ENCODE peak calls at places on chromosomes 16 and 17, in six cellular contexts. B is CD8-positive, alpha-beta T cell; H is mesenchymal stem cell; K is neural progenitor cell; I is AG10803; Y is fibroblast of the aortic adventitia. G is an unnamed sample.

GRCh38 chr17:57908278-57908677 is 46.9 kb downstream of the CUEDC1 start:
- DNase-seq in B (no peak), H (no peak), K (no peak), I (no peak), Y (no peak), G (no peak)

GRCh38 chr17:57257911-57258885 is 1.9 kb downstream of the MSI2 start:
- DNase-seq in B (no peak), H (peak), K (peak), I (no peak), Y (peak), G (peak)

GRCh38 chr16:49093939-49094338 is 187.7 kb downstream of the CBLN1 start:
- DNase-seq in B (no peak), H (no peak), K (peak), I (no peak), Y (no peak), G (no peak)

GRCh38 chr17:32007463-32008298 is 498 bp downstream of the LRRC37B start:
- DNase-seq in B (peak), H (peak), K (peak), I (no peak), Y (peak), G (peak)

GRCh38 chr16:27085182-27085581 is 18.5 kb downstream of the C16orf82 start:
- DNase-seq in B (no peak), H (no peak), K (peak), I (no peak), Y (no peak), G (no peak)

GRCh38 chr17:42585353-42585752 is 7.8 kb upstream of the PSMC3IP start:
- DNase-seq in B (no peak), H (peak), K (no peak), I (peak), Y (no peak), G (peak)

GRCh38 chr16:29972992-29973383 is 680 bp upstream of the TAOK2 start:
- DNase-seq in B (no peak), H (no peak), K (no peak), I (no peak), Y (no peak), G (no peak)

GRCh38 chr17:80374732-80375118 is 40.2 kb upstream of the ENDOV start:
- DNase-seq in B (no peak), H (no peak), K (no peak), I (no peak), Y (no peak), G (no peak)

GRCh38 chr17:42111901-42112551 is 488 bp downstream of the DHX58 start:
- DNase-seq in B (no peak), H (peak), K (no peak), I (peak), Y (peak), G (peak)

GRCh38 chr16:35198223-35199199 is 1739.1 kb downstream of the TP53TG3F start:
- DNase-seq in B (no peak), H (no peak), K (no peak), I (no peak), Y (no peak), G (no peak)

GRCh38 chr17:72151565-72152391 is 31.0 kb downstream of the SOX9 start:
- DNase-seq in B (no peak), H (peak), K (peak), I (peak), Y (peak), G (peak)

GRCh38 chr17:79834575-79835469 is 4.4 kb downstream of the CBX4 start:
- DNase-seq in B (no peak), H (no peak), K (peak), I (no peak), Y (no peak), G (no peak)

GRCh38 chr17:2982854-2983636 is 80.4 kb downstream of the OR1D5 start:
- DNase-seq in B (no peak), H (peak), K (no peak), I (peak), Y (peak), G (peak)

GRCh38 chr16:14101415-14101814 is 30.3 kb downstream of the MRTFB start:
- DNase-seq in B (no peak), H (no peak), K (no peak), I (no peak), Y (no peak), G (no peak)

GRCh38 chr16:22014271-22014873 is 6.5 kb downstream of the MOSMO start:
- DNase-seq in B (no peak), H (no peak), K (no peak), I (no peak), Y (no peak), G (no peak)

GRCh38 chr17:2904135-2904534 is 107.9 kb downstream of the RAP1GAP2 start:
- DNase-seq in B (no peak), H (no peak), K (peak), I (peak), Y (no peak), G (no peak)

GRCh38 chr16:55138298-55138697 is 185.7 kb upstream of the IRX6 start:
- DNase-seq in B (no peak), H (no peak), K (no peak), I (no peak), Y (no peak), G (no peak)

GRCh38 chr17:3870871-3871306 is 22.0 kb downstream of the CAMKK1 start:
- DNase-seq in B (no peak), H (no peak), K (no peak), I (no peak), Y (peak), G (no peak)

GRCh38 chr16:30180741-30181140 is 2.7 kb upstream of the CORO1A start:
- DNase-seq in B (no peak), H (no peak), K (no peak), I (no peak), Y (no peak), G (no peak)

GRCh38 chr17:54899721-54900456 is 763 bp upstream of the TOM1L1 start:
- DNase-seq in B (no peak), H (no peak), K (peak), I (no peak), Y (no peak), G (no peak)

GRCh38 chr16:84724619-84725307 is 25.0 kb downstream of the USP10 start:
- DNase-seq in B (no peak), H (no peak), K (no peak), I (peak), Y (peak), G (no peak)

GRCh38 chr17:12231027-12231682 is 210.5 kb downstream of the MAP2K4 start:
- DNase-seq in B (no peak), H (peak), K (no peak), I (peak), Y (peak), G (peak)

GRCh38 chr17:79211061-79211770 is 136.6 kb downstream of the ENGASE start:
- DNase-seq in B (no peak), H (no peak), K (no peak), I (no peak), Y (no peak), G (no peak)

GRCh38 chr16:67447508-67448076 is 16.7 kb downstream of the HSD11B2 start:
- DNase-seq in B (peak), H (peak), K (no peak), I (peak), Y (peak), G (peak)

GRCh38 chr17:76736349-76737081 is 616 bp downstream of the SRSF2 start:
- DNase-seq in B (peak), H (peak), K (peak), I (peak), Y (peak), G (peak)

GRCh38 chr17:80790981-80791742 is 200.5 kb upstream of the CHMP6 start:
- DNase-seq in B (no peak), H (peak), K (no peak), I (no peak), Y (no peak), G (peak)

GRCh38 chr16:61879-62281 is 8.3 kb downstream of the SNRNP25 start:
- DNase-seq in B (no peak), H (no peak), K (no peak), I (no peak), Y (no peak), G (no peak)

GRCh38 chr16:28915181-28915580 is 9.9 kb downstream of the RABEP2 start:
- DNase-seq in B (no peak), H (peak), K (no peak), I (peak), Y (peak), G (peak)

GRCh38 chr16:86833136-86833535 is 254.8 kb downstream of the FOXL1 start:
- DNase-seq in B (no peak), H (peak), K (no peak), I (no peak), Y (peak), G (no peak)

GRCh38 chr16:52577130-52577706 is 30.3 kb upstream of the TOX3 start:
- DNase-seq in B (no peak), H (no peak), K (no peak), I (no peak), Y (no peak), G (no peak)

GRCh38 chr17:80872999-80873951 is 118.4 kb upstream of the CHMP6 start:
- DNase-seq in B (no peak), H (peak), K (peak), I (no peak), Y (no peak), G (peak)

GRCh38 chr16:84959784-84960417 is 51.4 kb downstream of the ZDHHC7 start:
- DNase-seq in B (no peak), H (no peak), K (no peak), I (no peak), Y (no peak), G (no peak)

GRCh38 chr17:32590974-32591373 is 104.2 kb downstream of the CDK5R1 start:
- DNase-seq in B (no peak), H (no peak), K (no peak), I (no peak), Y (no peak), G (no peak)

GRCh38 chr17:49260011-49260921 is 29.7 kb upstream of the PHOSPHO1 start:
- DNase-seq in B (no peak), H (peak), K (peak), I (peak), Y (peak), G (peak)

GRCh38 chr17:80107231-80108021 is 6.0 kb downstream of the GAA start:
- DNase-seq in B (no peak), H (no peak), K (no peak), I (no peak), Y (no peak), G (no peak)

GRCh38 chr17:45405250-45406086 is 27.2 kb downstream of the ARHGAP27 start:
- DNase-seq in B (no peak), H (peak), K (peak), I (no peak), Y (no peak), G (no peak)

GRCh38 chr17:7383742-7384488 is 3.0 kb downstream of the TNK1 start:
- DNase-seq in B (peak), H (peak), K (peak), I (no peak), Y (no peak), G (peak)

GRCh38 chr17:43823350-43824084 is 9.4 kb downstream of the MPP3 start:
- DNase-seq in B (no peak), H (no peak), K (no peak), I (no peak), Y (no peak), G (no peak)

GRCh38 chr16:88319116-88319965 is 63.4 kb upstream of the ZNF469 start:
- DNase-seq in B (no peak), H (no peak), K (no peak), I (no peak), Y (no peak), G (no peak)

GRCh38 chr16:117381-118365 is 20.8 kb downstream of the NPRL3 start:
- DNase-seq in B (peak), H (peak), K (peak), I (peak), Y (peak), G (peak)

GRCh38 chr17:35809855-35810461 is 674 bp downstream of the TAF15 start:
- DNase-seq in B (no peak), H (no peak), K (no peak), I (peak), Y (peak), G (no peak)

GRCh38 chr17:35807371-35808144 is 1.7 kb upstream of the TAF15 start:
- DNase-seq in B (no peak), H (peak), K (no peak), I (peak), Y (peak), G (peak)

GRCh38 chr17:35811759-35812158 is 2.5 kb downstream of the TAF15 start:
- DNase-seq in B (no peak), H (no peak), K (no peak), I (no peak), Y (no peak), G (no peak)

GRCh38 chr17:35808962-35809854 is at the start of gene TAF15:
- DNase-seq in B (peak), H (peak), K (peak), I (peak), Y (peak), G (peak)

GRCh38 chr17:35808240-35808961 is 883 bp upstream of the TAF15 start:
- DNase-seq in B (no peak), H (no peak), K (no peak), I (no peak), Y (no peak), G (no peak)
- H3K4me3 ChIP-seq in B (peak), H (no peak), K (peak), I (peak), Y (peak), G (peak)

DNA sequence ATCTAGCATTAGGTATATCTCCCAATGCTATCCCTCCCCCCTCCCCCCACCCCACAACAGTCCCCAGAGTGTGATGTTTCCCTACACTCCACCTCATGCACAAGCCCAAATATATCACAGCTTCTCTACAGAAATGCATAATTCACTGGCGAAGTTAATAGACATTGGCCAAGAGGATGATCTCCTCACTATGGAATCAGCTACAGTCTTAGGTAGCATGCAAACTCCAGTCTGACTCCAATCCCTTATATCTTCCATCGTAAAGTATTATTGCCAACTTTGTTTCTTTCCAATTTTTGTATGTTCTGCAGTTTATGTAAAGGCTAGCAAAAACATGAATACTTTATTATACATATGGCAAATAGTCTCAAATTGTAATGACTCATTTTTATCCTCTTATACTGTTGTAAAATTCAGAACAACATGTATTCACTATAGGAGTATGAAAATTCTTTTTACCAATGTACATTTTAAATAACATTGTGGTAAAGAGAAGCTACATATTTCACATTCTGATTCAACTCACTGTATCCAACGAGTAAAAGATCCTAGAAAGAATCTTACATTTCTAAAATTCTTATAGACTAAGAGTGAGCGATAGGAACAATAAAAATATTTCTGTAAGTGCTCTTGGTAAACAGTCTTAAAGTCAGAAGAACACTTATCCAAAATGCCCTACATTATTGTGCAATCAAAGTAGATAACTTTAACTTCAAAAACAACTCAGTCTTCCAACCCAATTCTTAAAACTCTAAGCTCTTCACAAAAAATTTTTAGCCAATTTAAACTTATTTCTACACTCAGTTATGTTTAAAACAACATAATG is 833 bp downstream of the ABCA8 start:
- DNase-seq in B (no peak), H (peak), K (no peak), I (peak), Y (peak), G (peak)
- H3K4me3 ChIP-seq in B (no peak), H (no peak), K (no peak), I (peak), Y (peak), G (peak)

GRCh38 chr16:82300374-82300936 is 130.4 kb upstream of the MPHOSPH6 start:
- DNase-seq in B (no peak), H (no peak), K (no peak), I (no peak), Y (no peak), G (no peak)
- H3K4me3 ChIP-seq in B (no peak), H (no peak), K (no peak), I (no peak), Y (no peak), G (no peak)

GRCh38 chr17:9002610-9003354 is 18.5 kb upstream of the NTN1 start:
- DNase-seq in B (no peak), H (no peak), K (peak), I (no peak), Y (no peak), G (no peak)

GRCh38 chr17:9006175-9006767 is 15.0 kb upstream of the NTN1 start:
- DNase-seq in B (no peak), H (no peak), K (no peak), I (no peak), Y (no peak), G (no peak)

GRCh38 chr17:9004961-9005285 is 16.4 kb upstream of the NTN1 start:
- DNase-seq in B (no peak), H (no peak), K (no peak), I (no peak), Y (no peak), G (no peak)

GRCh38 chr17:9003355-9004131 is 17.8 kb upstream of the NTN1 start:
- DNase-seq in B (no peak), H (no peak), K (peak), I (no peak), Y (no peak), G (no peak)

GRCh38 chr17:9004132-9004960 is 17.0 kb upstream of the NTN1 start:
- DNase-seq in B (no peak), H (no peak), K (peak), I (no peak), Y (no peak), G (no peak)
- H3K4me3 ChIP-seq in B (peak), H (no peak), K (peak), I (no peak), Y (no peak), G (no peak)

GRCh38 chr17:75552425-75552824 is 26.9 kb downstream of the LLGL2 start:
- DNase-seq in B (no peak), H (no peak), K (no peak), I (no peak), Y (no peak), G (no peak)

GRCh38 chr17:75548839-75549238 is 23.3 kb downstream of the LLGL2 start:
- DNase-seq in B (no peak), H (no peak), K (no peak), I (no peak), Y (no peak), G (no peak)

GRCh38 chr17:75551276-75551675 is 25.8 kb downstream of the LLGL2 start:
- DNase-seq in B (no peak), H (peak), K (no peak), I (no peak), Y (no peak), G (no peak)

GRCh38 chr17:75549246-75550138 is 24.0 kb downstream of the LLGL2 start:
- DNase-seq in B (no peak), H (no peak), K (peak), I (no peak), Y (no peak), G (no peak)

DNA sequence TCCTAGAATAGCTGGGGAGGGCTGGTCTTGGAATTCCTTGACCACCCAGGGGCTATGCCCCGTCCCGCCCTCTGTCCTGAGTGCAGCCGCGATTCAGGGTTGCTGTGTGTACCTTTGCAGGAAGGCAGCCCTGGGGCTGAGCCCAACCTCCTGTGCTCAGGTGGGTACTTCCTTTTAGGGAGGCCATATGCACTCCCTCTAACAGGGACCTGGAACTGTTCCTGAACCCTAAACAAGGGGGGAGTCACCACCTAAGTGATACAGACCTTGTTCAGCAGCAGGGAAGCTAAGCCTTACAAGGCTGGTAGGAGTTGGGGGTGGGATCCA is 24.6 kb downstream of the LLGL2 start:
- DNase-seq in B (no peak), H (no peak), K (peak), I (no peak), Y (no peak), G (no peak)
- H3K4me3 ChIP-seq in B (no peak), H (no peak), K (peak), I (no peak), Y (no peak), G (no peak)

GRCh38 chr17:64129515-64129764 is 504 bp downstream of the ERN1 start:
- DNase-seq in B (no peak), H (no peak), K (no peak), I (no peak), Y (no peak), G (no peak)

GRCh38 chr17:64128787-64129514 is 993 bp downstream of the ERN1 start:
- DNase-seq in B (no peak), H (peak), K (no peak), I (peak), Y (peak), G (peak)

GRCh38 chr17:64129765-64130558 is at the start of gene ERN1:
- DNase-seq in B (peak), H (peak), K (peak), I (peak), Y (peak), G (peak)

GRCh38 chr17:64131606-64132270 is 1.8 kb upstream of the ERN1 start:
- DNase-seq in B (no peak), H (no peak), K (no peak), I (no peak), Y (no peak), G (no peak)

DNA sequence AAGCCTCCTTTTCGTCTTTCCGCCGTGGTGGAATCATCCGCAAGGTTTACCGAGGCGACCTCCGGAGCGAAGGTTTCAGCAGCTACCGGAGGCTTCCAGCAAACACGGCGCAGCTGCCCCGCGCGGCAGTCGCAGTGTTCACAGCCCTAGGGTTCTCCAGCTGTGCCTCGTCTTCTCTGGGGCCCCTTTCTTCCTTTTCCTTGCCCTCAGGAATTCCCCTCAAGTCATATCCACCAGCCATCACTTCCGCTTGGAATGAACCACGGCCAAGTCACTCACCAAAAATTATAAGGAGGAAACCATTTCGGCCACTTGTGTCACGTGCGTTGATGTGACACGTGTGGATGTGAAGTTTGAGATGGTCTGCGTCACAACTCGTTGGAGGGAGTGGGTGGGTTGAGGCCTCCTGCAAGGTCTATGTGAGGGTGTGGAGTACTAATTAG is 636 bp upstream of the ERN1 start:
- DNase-seq in B (peak), H (peak), K (no peak), I (peak), Y (peak), G (peak)
- H3K4me3 ChIP-seq in B (peak), H (peak), K (peak), I (peak), Y (peak), G (peak)

GRCh38 chr17:47076171-47076570 is 97.1 kb upstream of the RPRML start:
- DNase-seq in B (no peak), H (no peak), K (no peak), I (peak), Y (peak), G (peak)
- H3K4me3 ChIP-seq in B (no peak), H (no peak), K (no peak), I (no peak), Y (no peak), G (no peak)

G was measured in adipocyte.